ENCODE peak calls at places on chromosomes 4 and X, in seven cellular contexts. K is NCI-H1092 treated with DMSO at 0.1 percent for 48 hours, S is spleen, Z is endothelial cell, U is neural crest cell, N is left ventricle myocardium superior, V is NCI-H1105. F is an unnamed sample.

GRCh38 chr4:127141857-127142256 is 490.9 kb upstream of the INTU start:
- DNase-seq in U (no peak), Z (no peak), S (no peak), V (no peak), K (no peak), N (no peak), F (no peak)

GRCh38 chrX:78997870-78998558 is 52.8 kb downstream of the P2RY10 start:
- DNase-seq in N (peak; percentile 14), K (no peak), S (no peak), U (no peak), V (no peak), Z (no peak), F (no peak)

GRCh38 chr4:107619065-107619464 is 101.0 kb downstream of the PAPSS1 start:
- DNase-seq in V (no peak), S (no peak), U (no peak), N (no peak), Z (no peak), K (no peak), F (peak; percentile 79)

GRCh38 chrX:149494844-149495565 is 10.1 kb downstream of the IDS start:
- DNase-seq in N (no peak), Z (no peak), K (no peak), S (no peak), U (no peak), V (no peak), F (no peak)

GRCh38 chr4:8201341-8201781 is 2.3 kb downstream of the SH3TC1 start:
- DNase-seq in V (no peak), U (no peak), S (peak; percentile 89), K (no peak), N (no peak), Z (no peak), F (no peak)

GRCh38 chr4:56238251-56238650 is 149.0 kb downstream of the AASDH start:
- DNase-seq in N (no peak), Z (no peak), K (no peak), U (no peak), S (no peak), V (no peak), F (no peak)

GRCh38 chr4:102217775-102218174 is 127.5 kb downstream of the SLC39A8 start:
- DNase-seq in S (no peak), V (no peak), Z (no peak), N (no peak), K (no peak), U (no peak), F (no peak)

GRCh38 chr4:38534344-38534743 is 129.7 kb upstream of the KLF3 start:
- DNase-seq in S (no peak), U (no peak), Z (no peak), N (no peak), V (no peak), K (no peak), F (no peak)

GRCh38 chr4:36549256-36549655 is 267.8 kb downstream of the DTHD1 start:
- DNase-seq in K (no peak), U (no peak), S (no peak), Z (no peak), N (no peak), V (no peak), F (no peak)

GRCh38 chr4:25814323-25814722 is 48.5 kb downstream of the SEL1L3 start:
- DNase-seq in S (no peak), K (no peak), V (no peak), U (no peak), N (peak; percentile 53), Z (no peak), F (no peak)

GRCh38 chr4:55445921-55446577 is 50.3 kb downstream of the TMEM165 start:
- DNase-seq in V (no peak), S (no peak), K (no peak), U (no peak), N (no peak), Z (no peak), F (peak; percentile 32)

GRCh38 chrX:40098264-40099045 is 697 bp upstream of the BCOR start:
- DNase-seq in V (no peak), Z (peak; percentile 30), U (no peak), K (peak; percentile 80), N (peak; percentile 60), S (peak; percentile 89), F (peak; percentile 89)

GRCh38 chrX:107574711-107575110 is 53.6 kb upstream of the PRPS1 start:
- DNase-seq in K (no peak), U (no peak), S (no peak), V (no peak), Z (no peak), N (no peak), F (no peak)

GRCh38 chrX:94743478-94743877 is 1069.5 kb downstream of the FAM133A start:
- DNase-seq in S (no peak), K (no peak), Z (no peak), V (no peak), N (no peak), U (no peak), F (no peak)

GRCh38 chrX:136094962-136095361 is 52.4 kb upstream of the FHL1 start:
- DNase-seq in K (no peak), N (no peak), S (no peak), V (no peak), U (no peak), Z (no peak), F (no peak)

GRCh38 chrX:68822641-68823410 is 6.0 kb upstream of the EFNB1 start:
- DNase-seq in K (peak; percentile 34), V (no peak), Z (peak; percentile 46), N (peak; percentile 65), U (peak; percentile 38), S (no peak), F (peak; percentile 81)

GRCh38 chr4:140095694-140096482 is 58.1 kb downstream of the MAML3 start:
- DNase-seq in K (no peak), V (no peak), N (peak; percentile 38), S (no peak), U (no peak), Z (no peak), F (peak; percentile 52)

GRCh38 chrX:141839856-141840255 is 1.7 kb downstream of the MAGEC3 start:
- DNase-seq in S (no peak), U (no peak), Z (no peak), N (no peak), K (no peak), V (no peak), F (no peak)

GRCh38 chr4:2264481-2265041 is 2.7 kb upstream of the MXD4 start:
- DNase-seq in V (no peak), N (peak; percentile 32), K (no peak), Z (no peak), U (no peak), S (no peak), F (no peak)

GRCh38 chr4:126790633-126791032 is 842.1 kb upstream of the INTU start:
- DNase-seq in U (no peak), S (no peak), K (no peak), N (no peak), V (no peak), Z (no peak), F (peak; percentile 10)

GRCh38 chrX:49106930-49107329 is 16.6 kb downstream of the GPKOW start:
- DNase-seq in Z (peak; percentile 7), U (peak; percentile 6), N (no peak), K (peak; percentile 5), V (no peak), S (no peak), F (peak; percentile 22)

GRCh38 chr4:73499996-73500765 is 18.6 kb downstream of the AFM start:
- DNase-seq in S (no peak), U (no peak), K (no peak), Z (no peak), V (no peak), N (no peak), F (no peak)

GRCh38 chrX:9897761-9898161 is 69.4 kb upstream of the CLDN34 start:
- DNase-seq in Z (no peak), U (no peak), V (no peak), K (no peak), N (no peak), S (no peak), F (peak; percentile 80)

GRCh38 chrX:53831662-53832635 is 145.4 kb upstream of the HUWE1 start:
- DNase-seq in U (peak; percentile 19), S (no peak), V (peak; percentile 16), N (no peak), Z (peak; percentile 42), K (peak; percentile 36), F (peak; percentile 10)

F was measured in cardiac muscle cell.